ENCODE peak calls at places on chromosomes 12 and 14, in eight cellular contexts. D is iris pigment epithelial cell; A is choroid plexus epithelial cell; I is amniotic epithelial cell; K is activated naive CD4-positive, alpha-beta T cell treated with anti-CD3 and anti-CD28 coated beads, Interleukin-2, amount 10 ng/mL, durations not matched to agents 7 days and 5 days; B is NCI-H345; F is AG09309; X is SK-MEL-5. G is an unnamed sample.
A peak's percentile ranks its signal among the peaks of the same experiment; 100 is the strongest.

GRCh38 chr12:57632898-57633825 is at the start of gene B4GALNT1:
- DNase-seq in B (peak; percentile 89), F (no peak), A (peak; percentile 54), X (peak; percentile 67), K (peak; percentile 66), I (peak; percentile 28), D (peak; percentile 65), G (peak; percentile 90)

GRCh38 chr12:122743895-122744525 is 8.6 kb upstream of the DENR start:
- DNase-seq in X (no peak), D (no peak), I (no peak), K (no peak), A (no peak), F (no peak), B (no peak), G (no peak)

GRCh38 chr14:99572173-99572999 is 31.6 kb downstream of the CCDC85C start:
- DNase-seq in D (no peak), F (no peak), A (no peak), X (no peak), B (no peak), K (no peak), I (no peak), G (no peak)

GRCh38 chr12:123250471-123251383 is 17.5 kb downstream of the MTRFR start:
- DNase-seq in F (no peak), I (peak; percentile 69), X (no peak), B (peak; percentile 55), D (no peak), A (no peak), K (peak; percentile 5), G (peak; percentile 56)

GRCh38 chr12:71896171-71896570 is 42.5 kb upstream of the TPH2 start:
- DNase-seq in I (peak; percentile 25), B (no peak), D (no peak), X (no peak), F (no peak), K (no peak), A (no peak), G (no peak)

GRCh38 chr14:68819260-68819691 is 26.4 kb upstream of the ZFP36L1 start:
- DNase-seq in X (no peak), A (peak; percentile 60), F (no peak), B (peak; percentile 49), I (peak; percentile 73), K (no peak), D (peak; percentile 81), G (no peak)

GRCh38 chr14:61620130-61620946 is 75.0 kb upstream of the HIF1A start:
- DNase-seq in X (no peak), A (peak; percentile 97), F (peak; percentile 98), K (no peak), B (no peak), D (peak; percentile 98), I (peak; percentile 99), G (no peak)

GRCh38 chr14:69313176-69313575 is 53.2 kb downstream of the GALNT16 start:
- DNase-seq in K (peak; percentile 9), I (no peak), X (no peak), A (no peak), B (no peak), F (no peak), D (no peak), G (no peak)

GRCh38 chr14:21913759-21914158 is 240.1 kb upstream of the OR4E1 start:
- DNase-seq in K (peak; percentile 86), F (no peak), X (peak; percentile 94), A (peak; percentile 77), I (peak; percentile 95), D (peak; percentile 85), B (peak; percentile 36), G (no peak)

GRCh38 chr12:99386907-99387306 is 260.6 kb upstream of the GARIN6 start:
- DNase-seq in K (no peak), A (peak; percentile 25), D (peak; percentile 4), I (no peak), F (peak; percentile 24), X (peak; percentile 35), B (no peak), G (peak; percentile 19)

GRCh38 chr12:28780960-28781359 is 368.1 kb upstream of the FAR2 start:
- DNase-seq in I (no peak), X (peak; percentile 94), F (no peak), K (no peak), D (no peak), A (no peak), B (no peak), G (no peak)

GRCh38 chr14:95402612-95403011 is 82.9 kb upstream of the CLMN start:
- DNase-seq in I (no peak), K (no peak), B (no peak), A (no peak), X (no peak), F (no peak), D (no peak), G (no peak)

GRCh38 chr12:109580684-109581333 is 7.2 kb downstream of the MVK start:
- DNase-seq in D (no peak), K (no peak), I (no peak), X (no peak), A (no peak), B (no peak), F (no peak), G (no peak)

GRCh38 chr12:127811988-127812387 is 455.0 kb upstream of the TMEM132C start:
- DNase-seq in A (peak; percentile 33), X (no peak), K (no peak), B (no peak), D (peak; percentile 53), F (peak; percentile 62), I (no peak), G (no peak)

GRCh38 chr12:643478-644292 is 19.6 kb downstream of the NINJ2 start:
- DNase-seq in D (no peak), X (no peak), A (no peak), I (no peak), F (no peak), K (no peak), B (no peak), G (peak; percentile 45)

GRCh38 chr14:37573355-37573754 is 21.7 kb downstream of the FOXA1 start:
- DNase-seq in D (no peak), X (no peak), A (no peak), I (no peak), B (no peak), F (no peak), K (no peak), G (no peak)

GRCh38 chr12:21697829-21698630 is 40.4 kb upstream of the LDHB start:
- DNase-seq in F (no peak), B (peak; percentile 27), X (peak; percentile 60), A (peak; percentile 64), D (peak; percentile 20), K (no peak), I (peak; percentile 33), G (no peak)

GRCh38 chr12:15701721-15702156 is 87.4 kb downstream of the EPS8 start:
- DNase-seq in F (peak; percentile 41), X (no peak), I (peak; percentile 71), D (peak; percentile 77), K (no peak), B (no peak), A (peak; percentile 80), G (no peak)

GRCh38 chr14:92615451-92615850 is 101.9 kb downstream of the RIN3 start:
- DNase-seq in A (no peak), K (peak; percentile 89), B (no peak), X (no peak), I (no peak), F (no peak), D (no peak), G (no peak)

GRCh38 chr12:21881950-21882349 is 59.3 kb downstream of the ABCC9 start:
- DNase-seq in K (no peak), I (no peak), B (no peak), X (no peak), F (no peak), A (no peak), D (no peak), G (no peak)

GRCh38 chr14:64726585-64726890 is 22.3 kb downstream of the PLEKHG3 start:
- DNase-seq in F (no peak), X (no peak), I (peak; percentile 83), D (peak; percentile 83), K (no peak), B (peak; percentile 84), A (peak; percentile 67), G (no peak)

GRCh38 chr12:75888398-75888797 is 143.2 kb downstream of the PHLDA1 start:
- DNase-seq in D (no peak), K (no peak), F (no peak), I (no peak), A (no peak), B (no peak), X (no peak), G (no peak)

GRCh38 chr14:90612801-90613200 is 203.4 kb downstream of the TTC7B start:
- DNase-seq in D (no peak), I (no peak), B (no peak), X (no peak), A (no peak), K (no peak), F (no peak), G (no peak)

GRCh38 chr14:89957791-89958190 is 2.1 kb downstream of the TDP1 start:
- DNase-seq in D (no peak), K (no peak), X (no peak), I (no peak), A (no peak), F (no peak), B (no peak), G (no peak)

G was measured in HuH-7.